ENCODE peak calls at places on chromosomes 7 and 10, in seven cellular contexts. R, Z, T, Q, P, E and U are unnamed samples.

GRCh38 chr10:113657544-113657943 is 6.3 kb downstream of the NRAP start:
- DNase-seq in R (no peak), Z (no peak), T (no peak), Q (no peak), P (no peak), E (no peak), U (no peak)

GRCh38 chr7:39758234-39758970 is 135.0 kb downstream of the RALA start:
- DNase-seq in R (no peak), Z (no peak), T (no peak), Q (no peak), P (no peak), E (no peak), U (no peak)

GRCh38 chr10:104317195-104318095 is 20.8 kb downstream of the ITPRIP start:
- DNase-seq in R (no peak), Z (no peak), T (no peak), Q (peak), P (no peak), E (no peak), U (no peak)

GRCh38 chr10:84368828-84369227 is 40.4 kb downstream of the CCSER2 start:
- DNase-seq in R (no peak), Z (no peak), T (no peak), Q (no peak), P (no peak), E (no peak), U (no peak)

GRCh38 chr7:53607961-53608360 is 572.5 kb downstream of the POM121L12 start:
- DNase-seq in R (no peak), Z (no peak), T (no peak), Q (no peak), P (no peak), E (no peak), U (no peak)

GRCh38 chr10:132500781-132501415 is 36.7 kb upstream of the INPP5A start:
- DNase-seq in R (no peak), Z (no peak), T (no peak), Q (no peak), P (no peak), E (no peak), U (no peak)

GRCh38 chr10:21197006-21197405 is 299.9 kb upstream of the NEBL start:
- DNase-seq in R (no peak), Z (no peak), T (no peak), Q (no peak), P (no peak), E (no peak), U (no peak)

GRCh38 chr10:22927163-22927562 is 690 bp upstream of the ARMC3 start:
- DNase-seq in R (no peak), Z (no peak), T (no peak), Q (no peak), P (no peak), E (no peak), U (no peak)

GRCh38 chr7:30351724-30352123 is 67.3 kb downstream of the ZNRF2 start:
- DNase-seq in R (no peak), Z (no peak), T (no peak), Q (no peak), P (no peak), E (no peak), U (no peak)

GRCh38 chr7:81645435-81645834 is 124.4 kb downstream of the HGF start:
- DNase-seq in R (no peak), Z (no peak), T (no peak), Q (no peak), P (no peak), E (no peak), U (no peak)

GRCh38 chr10:65501259-65501658 is 1424.6 kb upstream of the LRRTM3 start:
- DNase-seq in R (no peak), Z (no peak), T (no peak), Q (no peak), P (no peak), E (no peak), U (no peak)

GRCh38 chr10:1498746-1499343 is 238.5 kb downstream of the ADARB2 start:
- DNase-seq in R (no peak), Z (no peak), T (peak), Q (no peak), P (no peak), E (no peak), U (no peak)

GRCh38 chr7:29270979-29271658 is 76.5 kb downstream of the CHN2 start:
- DNase-seq in R (no peak), Z (no peak), T (no peak), Q (no peak), P (no peak), E (no peak), U (no peak)

GRCh38 chr10:114685456-114685855 is 27.4 kb upstream of the ABLIM1 start:
- DNase-seq in R (no peak), Z (no peak), T (no peak), Q (no peak), P (no peak), E (no peak), U (no peak)

GRCh38 chr7:116630932-116631449 is 41.0 kb upstream of the MET start:
- DNase-seq in R (peak), Z (peak), T (peak), Q (no peak), P (no peak), E (no peak), U (no peak)